ENCODE peak calls at places on chromosomes 2 and 18, in ten cellular contexts. L is right cardiac atrium; B is WERI-Rb-1; U is LoVo; N is activated T-cell treated with anti-CD3 and anti-CD28 coated beads for 48 hours; D is T47D; T is stimulated activated CD8-positive, alpha-beta memory T cell treated with anti-CD3 and anti-CD28 coated beads, Interleukin-12 subunit alpha, Interleukin-12 subunit beta, amount 100 ng/mL, for 1 hour; A is mucosa of descending colon; W is foreskin keratinocyte; S is CD8-positive, alpha-beta T cell. X is an unnamed sample.

GRCh38 chr18:1958798-1959197 is 612.5 kb downstream of the METTL4 start:
- DNase-seq in S (no peak), W (no peak), D (no peak), T (no peak), U (no peak), N (no peak), B (no peak), L (no peak), A (no peak), X (no peak)

GRCh38 chr2:121860033-121860810 is 104.8 kb downstream of the TSN start:
- DNase-seq in T (no peak), L (no peak), W (peak), U (peak), B (no peak), A (no peak), D (no peak), S (no peak), N (no peak), X (peak)

GRCh38 chr2:95012881-95013550 is 12.5 kb upstream of the MAL start:
- DNase-seq in D (no peak), T (no peak), B (no peak), S (no peak), N (no peak), A (no peak), U (no peak), W (peak), L (no peak), X (no peak)

GRCh38 chr2:205954707-205955106 is 131.3 kb downstream of the INO80D start:
- DNase-seq in D (no peak), L (no peak), U (no peak), N (no peak), A (peak), B (no peak), T (no peak), W (no peak), S (no peak), X (no peak)

GRCh38 chr2:203427061-203427460 is 98.9 kb downstream of the ABI2 start:
- DNase-seq in S (no peak), D (no peak), W (peak), B (no peak), L (no peak), T (no peak), N (no peak), U (no peak), A (no peak), X (no peak)

GRCh38 chr18:31942301-31942998 is 478 bp downstream of the TRAPPC8 start:
- DNase-seq in S (no peak), A (peak), B (peak), L (peak), U (peak), D (peak), W (peak), N (no peak), T (no peak), X (no peak)

GRCh38 chr2:169072163-169072925 is 3.0 kb downstream of the DHRS9 start:
- DNase-seq in T (no peak), B (no peak), S (no peak), A (no peak), U (no peak), N (no peak), L (no peak), W (no peak), D (no peak), X (no peak)

GRCh38 chr18:49859006-49859359 is 45.6 kb upstream of the ACAA2 start:
- DNase-seq in A (peak), D (no peak), N (no peak), U (no peak), L (no peak), S (no peak), T (no peak), W (no peak), B (no peak), X (no peak)

GRCh38 chr2:96146151-96146880 is 1.1 kb upstream of the DUSP2 start:
- DNase-seq in L (peak), W (peak), S (peak), A (peak), U (no peak), T (peak), N (peak), D (no peak), B (no peak), X (no peak)

GRCh38 chr2:60290534-60290933 is 262.9 kb downstream of the BCL11A start:
- DNase-seq in U (no peak), D (no peak), A (no peak), T (no peak), S (no peak), N (no peak), L (no peak), W (no peak), B (no peak), X (no peak)

GRCh38 chr2:239077260-239077659 is 229.4 kb downstream of the TWIST2 start:
- DNase-seq in B (no peak), L (no peak), U (no peak), S (no peak), T (no peak), A (no peak), D (no peak), N (no peak), W (no peak), X (no peak)

GRCh38 chr2:70570041-70570661 is 16.5 kb upstream of the TGFA start:
- DNase-seq in L (no peak), S (no peak), D (peak), B (no peak), U (peak), W (peak), T (no peak), N (no peak), A (no peak), X (no peak)

GRCh38 chr18:29160123-29160522 is 983.2 kb upstream of the CDH2 start:
- DNase-seq in U (no peak), S (no peak), W (no peak), T (no peak), L (no peak), N (no peak), D (no peak), A (no peak), B (no peak), X (no peak)

GRCh38 chr2:47089083-47089464 is 66.0 kb downstream of the STPG4 start:
- DNase-seq in U (peak), L (no peak), B (no peak), T (no peak), S (no peak), N (no peak), D (no peak), W (peak), A (no peak), X (no peak)

GRCh38 chr2:172427256-172427989 is at the start of gene ITGA6:
- DNase-seq in L (peak), T (peak), W (peak), U (peak), A (peak), B (peak), D (peak), S (peak), N (peak), X (no peak)

GRCh38 chr2:26559556-26559955 is 81.6 kb downstream of the CIB4 start:
- DNase-seq in B (no peak), A (no peak), T (no peak), D (no peak), U (no peak), N (no peak), L (no peak), W (no peak), S (no peak), X (no peak)

GRCh38 chr2:212897296-212897695 is 254.1 kb downstream of the IKZF2 start:
- DNase-seq in W (no peak), T (no peak), N (no peak), D (no peak), U (no peak), B (no peak), L (no peak), S (no peak), A (no peak), X (no peak)

GRCh38 chr18:57864615-57865121 is 61.6 kb upstream of the ATP8B1 start:
- DNase-seq in U (no peak), T (no peak), N (no peak), D (peak), W (peak), A (no peak), B (no peak), L (no peak), S (no peak), X (no peak)

GRCh38 chr2:44807344-44808025 is 134.0 kb upstream of the SIX3 start:
- DNase-seq in B (peak), U (no peak), S (no peak), W (no peak), A (no peak), L (no peak), T (no peak), N (no peak), D (no peak), X (no peak)

GRCh38 chr2:232781765-232782164 is 5.4 kb upstream of the KCNJ13 start:
- DNase-seq in A (no peak), D (peak), N (no peak), S (no peak), L (no peak), B (no peak), T (no peak), W (peak), U (peak), X (peak)

GRCh38 chr2:42921721-42922120 is 129.3 kb upstream of the HAAO start:
- DNase-seq in N (no peak), D (no peak), U (no peak), S (no peak), B (no peak), A (no peak), T (no peak), W (no peak), L (no peak), X (no peak)

GRCh38 chr2:178865121-178865520 is 57.9 kb upstream of the TTN start:
- DNase-seq in S (no peak), B (no peak), A (no peak), W (no peak), D (no peak), N (no peak), L (no peak), T (no peak), U (no peak), X (no peak)

GRCh38 chr18:22257022-22257543 is 87.7 kb downstream of the GATA6 start:
- DNase-seq in W (no peak), L (no peak), B (no peak), S (no peak), A (no peak), T (no peak), D (no peak), U (no peak), N (no peak), X (no peak)

GRCh38 chr2:109128466-109129355 is at the start of gene SH3RF3:
- DNase-seq in U (no peak), B (peak), D (peak), A (peak), L (peak), S (peak), N (peak), W (peak), T (no peak), X (no peak)

GRCh38 chr18:28147674-28148171 is 29.2 kb downstream of the CDH2 start:
- DNase-seq in U (no peak), L (no peak), S (no peak), W (no peak), T (no peak), B (no peak), A (no peak), D (no peak), N (no peak), X (no peak)

GRCh38 chr18:69674921-69675405 is 272.7 kb downstream of the CD226 start:
- DNase-seq in L (no peak), W (no peak), U (no peak), T (no peak), N (no peak), D (no peak), B (no peak), S (no peak), A (no peak), X (no peak)

GRCh38 chr2:71700880-71701397 is 247.6 kb downstream of the DYSF start:
- DNase-seq in D (no peak), L (peak), B (peak), S (no peak), N (no peak), U (no peak), W (no peak), A (no peak), T (no peak), X (no peak)

GRCh38 chr2:7539077-7539476 is 621.9 kb downstream of the RNF144A start:
- DNase-seq in S (no peak), L (no peak), T (no peak), U (no peak), W (no peak), D (no peak), A (no peak), N (no peak), B (no peak), X (no peak)

GRCh38 chr18:13455960-13456471 is 237.5 kb downstream of the LDLRAD4 start:
- DNase-seq in B (no peak), W (no peak), T (no peak), D (no peak), L (no peak), U (no peak), N (peak), A (no peak), S (no peak), X (no peak)

GRCh38 chr2:218896501-218897393 is 16.1 kb downstream of the WNT10A start:
- DNase-seq in U (no peak), N (peak), S (peak), B (no peak), A (peak), W (peak), L (no peak), D (no peak), T (peak), X (peak)

GRCh38 chr18:23244431-23244830 is 109.1 kb downstream of the CABLES1 start:
- DNase-seq in W (no peak), L (no peak), N (no peak), D (no peak), T (no peak), A (no peak), S (no peak), B (peak), U (no peak), X (no peak)

GRCh38 chr18:50558948-50559749 is 738 bp upstream of the MAPK4 start:
- DNase-seq in U (no peak), B (no peak), D (no peak), N (no peak), A (no peak), L (no peak), S (no peak), W (no peak), T (no peak), X (no peak)

GRCh38 chr2:84458436-84459027 is 548 bp downstream of the SUCLG1 start:
- DNase-seq in S (no peak), D (peak), W (no peak), A (no peak), U (no peak), T (no peak), L (no peak), B (peak), N (no peak), X (no peak)

GRCh38 chr2:240233891-240234502 is 93.5 kb upstream of the OTOS start:
- DNase-seq in B (no peak), L (no peak), D (no peak), S (peak), W (no peak), U (no peak), A (no peak), T (no peak), N (no peak), X (no peak)

GRCh38 chr2:235575431-235575830 is 81.6 kb downstream of the AGAP1 start:
- DNase-seq in L (no peak), T (no peak), A (no peak), U (no peak), N (no peak), B (no peak), D (no peak), W (peak), S (no peak), X (no peak)

GRCh38 chr2:9703085-9703641 is 72.4 kb upstream of the YWHAQ start:
- DNase-seq in L (peak), W (peak), B (no peak), A (no peak), N (peak), D (no peak), S (peak), T (peak), U (peak), X (peak)

GRCh38 chr2:71563872-71564271 is 110.5 kb downstream of the DYSF start:
- DNase-seq in L (no peak), S (no peak), A (no peak), T (no peak), W (no peak), D (no peak), B (no peak), N (no peak), U (peak), X (no peak)

GRCh38 chr2:29844713-29845320 is 76.6 kb downstream of the ALK start:
- DNase-seq in D (no peak), L (no peak), U (no peak), T (no peak), W (no peak), S (no peak), N (no peak), A (no peak), B (no peak), X (no peak)